ENCODE peak calls at places on chromosomes 2 and 18, in eight cellular contexts. H is Peyer's patch, Z is left lung, O is HL-60, W is substantia nigra, U is GM23248, X is AG04450, E is cardiac muscle cell. J is an unnamed sample.

GRCh38 chr2:202269585-202269984 is 4.0 kb downstream of the NOP58 start:
- DNase-seq in H (no peak), Z (no peak), O (peak), W (no peak), U (peak), X (no peak), E (no peak), J (no peak)

GRCh38 chr18:44080054-44080453 is 600.6 kb upstream of the SETBP1 start:
- DNase-seq in H (no peak), Z (no peak), O (no peak), W (no peak), U (no peak), X (no peak), E (no peak), J (no peak)

GRCh38 chr2:202278036-202278760 is 12.6 kb downstream of the NOP58 start:
- DNase-seq in H (no peak), Z (no peak), O (no peak), W (no peak), U (peak), X (no peak), E (no peak), J (no peak)

GRCh38 chr2:40348665-40349064 is 103.2 kb downstream of the SLC8A1 start:
- DNase-seq in H (no peak), Z (no peak), O (no peak), W (no peak), U (peak), X (no peak), E (no peak), J (no peak)

GRCh38 chr18:32373995-32374394 is 96.7 kb downstream of the GAREM1 start:
- DNase-seq in H (peak), Z (no peak), O (no peak), W (no peak), U (peak), X (no peak), E (peak), J (no peak)

GRCh38 chr2:54347622-54348021 is 91.6 kb upstream of the TSPYL6 start:
- DNase-seq in H (no peak), Z (no peak), O (no peak), W (no peak), U (no peak), X (no peak), E (no peak), J (no peak)

GRCh38 chr2:241286348-241287090 is 29.0 kb downstream of the HDLBP start:
- DNase-seq in H (no peak), Z (no peak), O (no peak), W (no peak), U (no peak), X (no peak), E (no peak), J (no peak)

GRCh38 chr2:152696476-152696875 is 20.8 kb downstream of the PRPF40A start:
- DNase-seq in H (no peak), Z (no peak), O (no peak), W (no peak), U (no peak), X (no peak), E (no peak), J (no peak)

GRCh38 chr2:70440621-70441020 is 113.0 kb downstream of the TGFA start:
- DNase-seq in H (no peak), Z (no peak), O (no peak), W (no peak), U (no peak), X (no peak), E (no peak), J (no peak)

GRCh38 chr18:62976227-62976626 is 260.9 kb downstream of the PHLPP1 start:
- DNase-seq in H (no peak), Z (no peak), O (no peak), W (no peak), U (no peak), X (no peak), E (no peak), J (no peak)

GRCh38 chr2:24544456-24545115 is 53.5 kb downstream of the NCOA1 start:
- DNase-seq in H (no peak), Z (no peak), O (no peak), W (no peak), U (peak), X (no peak), E (no peak), J (no peak)

GRCh38 chr2:143875295-143876199 is 644.4 kb downstream of the ZEB2 start:
- DNase-seq in H (no peak), Z (no peak), O (no peak), W (no peak), U (no peak), X (no peak), E (no peak), J (no peak)

GRCh38 chr2:235607541-235608199 is 113.8 kb downstream of the AGAP1 start:
- DNase-seq in H (no peak), Z (no peak), O (no peak), W (no peak), U (peak), X (no peak), E (no peak), J (no peak)
- H3K27ac ChIP-seq in H (no peak), Z (no peak), O (no peak), W (peak), U (peak), X (no peak), E (no peak), J (no peak)

GRCh38 chr2:159044804-159045286 is 76.4 kb downstream of the TANC1 start:
- DNase-seq in H (no peak), Z (no peak), O (no peak), W (no peak), U (peak), X (no peak), E (no peak), J (no peak)
- H3K27ac ChIP-seq in H (no peak), Z (no peak), O (no peak), W (no peak), U (no peak), X (no peak), E (no peak), J (no peak)

DNA sequence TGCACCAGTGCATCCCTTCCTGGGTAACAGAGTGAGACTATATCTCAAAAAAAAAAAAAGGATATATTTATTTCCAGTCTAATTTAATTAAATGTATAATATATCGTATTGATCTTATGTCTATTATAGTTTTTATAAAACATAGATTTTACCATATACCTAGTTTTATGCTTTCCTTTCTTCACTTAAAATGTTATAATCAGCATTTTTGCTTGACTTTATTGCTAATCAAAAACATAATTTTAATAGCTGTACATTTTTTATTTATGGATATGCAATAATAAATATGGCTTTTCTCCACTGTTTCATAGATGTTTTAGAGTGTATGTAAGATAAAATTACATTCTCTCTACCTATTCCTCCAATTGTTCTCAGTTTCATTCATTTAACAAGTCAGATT is 958.0 kb downstream of the EPHA4 start:
- DNase-seq in H (no peak), Z (no peak), O (no peak), W (no peak), U (no peak), X (no peak), E (no peak), J (no peak)
- H3K27ac ChIP-seq in H (no peak), Z (no peak), O (no peak), W (no peak), U (no peak), X (no peak), E (no peak), J (no peak)

DNA sequence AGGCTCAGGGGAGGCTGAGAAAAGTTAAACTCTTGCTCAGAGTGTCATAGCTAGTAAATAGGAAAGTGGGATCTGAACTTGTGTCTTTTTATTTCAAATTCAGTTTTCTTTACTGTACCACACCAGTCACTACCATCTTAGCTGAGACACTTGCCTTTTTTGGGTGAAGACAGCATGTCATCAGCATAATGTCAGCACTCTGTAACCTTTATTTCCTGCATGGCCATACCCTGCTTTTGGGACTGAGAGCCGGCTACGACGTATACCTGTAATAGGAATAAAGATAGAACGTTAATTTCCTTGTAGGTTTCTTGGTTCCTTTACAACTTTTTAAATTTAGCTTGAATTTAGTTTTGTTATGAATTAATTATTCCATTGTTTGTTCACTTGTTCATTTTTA is 202.8 kb downstream of the BABAM2 start:
- DNase-seq in H (no peak), Z (no peak), O (no peak), W (no peak), U (no peak), X (no peak), E (no peak), J (no peak)
- H3K27ac ChIP-seq in H (no peak), Z (no peak), O (no peak), W (no peak), U (no peak), X (no peak), E (no peak), J (no peak)

GRCh38 chr2:230643576-230644291 is 68.9 kb upstream of the CAB39 start:
- DNase-seq in H (peak), Z (no peak), O (peak), W (no peak), U (no peak), X (no peak), E (no peak), J (peak)

GRCh38 chr2:230640540-230641011 is 72.1 kb upstream of the CAB39 start:
- DNase-seq in H (no peak), Z (no peak), O (no peak), W (no peak), U (peak), X (peak), E (no peak), J (no peak)

DNA sequence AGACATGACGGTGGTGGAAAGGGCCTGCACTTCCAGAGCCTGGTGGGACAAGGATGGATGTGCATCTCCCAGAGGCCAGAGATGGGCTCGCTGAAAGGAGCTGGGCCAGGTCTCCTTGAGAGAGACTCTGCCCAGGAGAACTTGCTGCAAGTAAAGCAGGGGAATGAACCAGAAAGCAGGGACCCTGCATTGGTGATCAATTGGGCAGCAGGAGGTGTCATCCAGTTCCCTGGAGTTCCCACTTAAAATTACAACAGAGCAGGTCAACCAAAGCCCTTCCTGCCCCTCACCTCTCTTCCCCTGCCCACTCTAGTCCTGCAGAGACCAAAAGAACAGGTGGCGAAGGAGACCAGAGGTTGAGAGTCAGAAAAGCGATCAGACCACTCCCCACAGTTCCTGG is 69.7 kb upstream of the CAB39 start:
- DNase-seq in H (no peak), Z (no peak), O (no peak), W (no peak), U (no peak), X (no peak), E (no peak), J (no peak)
- H3K27ac ChIP-seq in H (no peak), Z (peak), O (peak), W (no peak), U (no peak), X (no peak), E (no peak), J (peak)

GRCh38 chr2:196238836-196239380 is 67.5 kb upstream of the STK17B start:
- DNase-seq in H (no peak), Z (no peak), O (no peak), W (no peak), U (no peak), X (no peak), E (no peak), J (no peak)
- H3K27ac ChIP-seq in H (peak), Z (peak), O (peak), W (no peak), U (peak), X (no peak), E (no peak), J (peak)

DNA sequence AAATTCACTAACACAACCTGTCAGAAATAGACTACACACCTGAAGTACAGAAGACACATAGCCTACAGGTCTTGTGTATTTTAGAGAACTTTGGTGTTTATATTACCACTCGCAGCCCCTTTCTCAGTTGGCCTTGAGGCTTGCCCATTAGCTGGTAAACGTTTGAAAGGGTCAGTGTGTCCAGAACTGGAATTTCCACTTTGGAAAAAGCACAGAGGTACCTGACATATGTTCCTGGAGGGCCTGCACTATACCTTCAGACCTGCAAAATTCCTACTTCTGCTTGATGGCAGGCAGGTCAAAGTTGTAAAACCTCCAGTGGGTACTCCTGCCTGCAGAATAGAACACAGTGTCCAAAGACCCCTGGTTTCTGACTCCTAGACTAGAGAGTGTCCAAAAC is 3.0 kb downstream of the KCTD1 start:
- DNase-seq in H (no peak), Z (no peak), O (no peak), W (no peak), U (no peak), X (no peak), E (no peak), J (no peak)
- H3K27ac ChIP-seq in H (no peak), Z (no peak), O (no peak), W (no peak), U (no peak), X (no peak), E (no peak), J (no peak)

GRCh38 chr2:111148225-111148873 is 27.6 kb downstream of the BCL2L11 start:
- DNase-seq in H (no peak), Z (no peak), O (no peak), W (no peak), U (no peak), X (no peak), E (no peak), J (no peak)
- H3K27ac ChIP-seq in H (no peak), Z (no peak), O (no peak), W (no peak), U (no peak), X (no peak), E (no peak), J (no peak)

J was measured in naive thymus-derived CD4-positive, alpha-beta T cell.